ENCODE peak calls at places on chromosomes 2 and 18, in ten cellular contexts. T is C1 segment of cervical spinal cord; W is CD4-positive, alpha-beta memory T cell; E is nephron progenitor cell; Z is NCI-H774; P is endothelial cell; I is HCT116; C is activated T-helper 1 cell treated with anti-CD3 and anti-CD28 coated beads, Interleukin-12 subunit alpha, Interleukin-12 subunit beta, Interleukin-2, Interleukin-4 antibody, amounts not matched to agents 30 ng/mL and 10 ng/mL and 1 ng/mL, durations not matched to agents 14 hours and 24 hours and 36 hours; S is tibial nerve; U is DMS79. J is an unnamed sample.

GRCh38 chr2:99169534-99169933 is 11.3 kb downstream of the MITD1 start:
- DNase-seq in E (no peak), U (no peak), P (no peak), I (no peak), Z (no peak), C (no peak), S (no peak), W (no peak), T (no peak), J (no peak)

GRCh38 chr2:101368371-101368770 is 18.9 kb downstream of the CREG2 start:
- DNase-seq in C (no peak), S (no peak), T (no peak), I (no peak), Z (no peak), W (no peak), E (no peak), P (no peak), U (no peak), J (no peak)

GRCh38 chr2:174436351-174436750 is 40.8 kb downstream of the SCRN3 start:
- DNase-seq in I (no peak), U (no peak), C (no peak), T (no peak), W (no peak), E (no peak), P (no peak), Z (no peak), S (no peak), J (no peak)

GRCh38 chr2:64975232-64975791 is 13.9 kb upstream of the SLC1A4 start:
- DNase-seq in T (peak), S (no peak), C (no peak), Z (no peak), P (no peak), W (no peak), U (no peak), I (peak), E (no peak), J (no peak)

GRCh38 chr18:12421732-12422131 is 14.0 kb downstream of the PRELID3A start:
- DNase-seq in S (no peak), P (no peak), E (no peak), I (no peak), U (no peak), T (no peak), W (no peak), Z (no peak), C (no peak), J (no peak)

GRCh38 chr2:38622210-38622609 is 19.5 kb upstream of the HNRNPLL start:
- DNase-seq in W (no peak), C (no peak), U (no peak), E (no peak), T (no peak), P (no peak), S (no peak), I (no peak), Z (no peak), J (no peak)

GRCh38 chr2:120914839-120915521 is 179.3 kb downstream of the GLI2 start:
- DNase-seq in U (no peak), Z (no peak), P (peak), E (peak), T (peak), C (no peak), W (no peak), S (peak), I (no peak), J (no peak)

GRCh38 chr2:26655611-26656195 is 14.5 kb upstream of the CIB4 start:
- DNase-seq in Z (no peak), S (no peak), E (no peak), T (no peak), I (no peak), P (no peak), C (no peak), U (no peak), W (no peak), J (no peak)

GRCh38 chr2:28960401-28960800 is 20.7 kb upstream of the TOGARAM2 start:
- DNase-seq in E (no peak), S (no peak), P (no peak), T (no peak), W (no peak), U (no peak), C (no peak), I (no peak), Z (no peak), J (no peak)

GRCh38 chr2:72117718-72118117 is 29.9 kb downstream of the CYP26B1 start:
- DNase-seq in U (no peak), P (no peak), Z (no peak), C (no peak), I (no peak), E (no peak), S (no peak), T (no peak), W (no peak), J (no peak)

GRCh38 chr2:53802617-53803115 is 15.8 kb downstream of the ERLEC1 start:
- DNase-seq in I (no peak), U (no peak), T (no peak), W (no peak), C (no peak), S (no peak), Z (no peak), E (no peak), P (no peak), J (no peak)

GRCh38 chr2:240986787-240987411 is 11.5 kb upstream of the SNED1 start:
- DNase-seq in T (no peak), P (no peak), E (peak), U (no peak), W (no peak), Z (no peak), S (peak), I (no peak), C (no peak), J (no peak)

GRCh38 chr2:223856021-223856420 is 18.6 kb upstream of the AP1S3 start:
- DNase-seq in Z (no peak), U (no peak), E (no peak), T (no peak), I (no peak), S (no peak), P (no peak), C (no peak), W (no peak), J (no peak)

GRCh38 chr2:235445116-235445515 is 48.7 kb upstream of the AGAP1 start:
- DNase-seq in E (no peak), I (no peak), P (no peak), T (no peak), W (no peak), C (no peak), U (no peak), S (no peak), Z (no peak), J (no peak)

GRCh38 chr2:144988591-144988990 is 468.7 kb upstream of the ZEB2 start:
- DNase-seq in S (no peak), Z (no peak), P (no peak), T (no peak), E (no peak), W (no peak), C (no peak), I (no peak), U (no peak), J (no peak)

GRCh38 chr2:187360286-187360685 is 87.8 kb downstream of the CALCRL start:
- DNase-seq in W (no peak), U (no peak), P (no peak), C (no peak), T (no peak), S (no peak), Z (no peak), E (no peak), I (no peak), J (no peak)

GRCh38 chr18:21682276-21683051 is 22.1 kb downstream of the ABHD3 start:
- DNase-seq in E (no peak), C (peak), P (no peak), S (no peak), T (no peak), Z (no peak), I (no peak), W (peak), U (no peak), J (no peak)

GRCh38 chr18:32427084-32427933 is 43.4 kb downstream of the GAREM1 start:
- DNase-seq in P (no peak), S (no peak), Z (no peak), U (no peak), T (no peak), W (no peak), E (no peak), I (no peak), C (no peak), J (no peak)

GRCh38 chr18:63255435-63255834 is 64.1 kb downstream of the BCL2 start:
- DNase-seq in T (no peak), Z (no peak), S (no peak), P (no peak), W (no peak), I (no peak), C (no peak), E (no peak), U (peak), J (no peak)

GRCh38 chr2:164910091-164910899 is 45.0 kb downstream of the SLC38A11 start:
- DNase-seq in Z (peak), E (no peak), P (no peak), W (no peak), C (peak), U (no peak), S (no peak), T (no peak), I (no peak), J (no peak)

GRCh38 chr2:121041516-121041915 is 243.5 kb downstream of the TFCP2L1 start:
- DNase-seq in P (no peak), W (no peak), S (no peak), Z (no peak), T (no peak), I (no peak), C (no peak), E (no peak), U (no peak), J (no peak)

J was measured in GM12891.